ENCODE peak calls at places on chromosomes 11 and 22, in ten cellular contexts. V is stimulated activated CD8-positive, alpha-beta memory T cell treated with anti-CD3 and anti-CD28 coated beads, Interleukin-7, amount 100 ng/mL, for 24 hours; E is dorsolateral prefrontal cortex; B is colonic mucosa; K is NCI-H1092; A is ELR; N is heart right ventricle; H is RWPE1; F is NT2/D1; U is NCI-H446 treated with DMSO at 0.1 percent for 48 hours. Z is an unnamed sample.

GRCh38 chr11:126329644-126330200 is 25.8 kb upstream of the ST3GAL4 start:
- DNase-seq in H (no peak), V (no peak), A (no peak), N (no peak), E (no peak), K (no peak), F (no peak), B (no peak), U (no peak), Z (no peak)

GRCh38 chr11:107563702-107564101 is 1.8 kb downstream of the ALKBH8 start:
- DNase-seq in K (peak; percentile 10), H (peak; percentile 29), A (peak; percentile 79), N (peak; percentile 30), E (no peak), F (no peak), V (no peak), U (peak; percentile 55), B (peak; percentile 35), Z (no peak)

GRCh38 chr22:19067696-19068348 is 54.4 kb downstream of the DGCR2 start:
- DNase-seq in U (no peak), N (no peak), H (no peak), F (no peak), B (no peak), V (no peak), E (no peak), A (no peak), K (no peak), Z (no peak)

GRCh38 chr11:78646564-78647185 is 72.0 kb upstream of the NARS2 start:
- DNase-seq in B (peak; percentile 73), K (peak; percentile 67), F (peak; percentile 48), V (peak; percentile 8), A (peak; percentile 61), H (peak; percentile 82), E (no peak), N (peak; percentile 18), U (no peak), Z (peak; percentile 25)

GRCh38 chr22:35054064-35054463 is 11.9 kb upstream of the ISX start:
- DNase-seq in U (no peak), N (no peak), E (no peak), K (no peak), B (no peak), H (no peak), A (no peak), V (no peak), F (no peak), Z (no peak)

GRCh38 chr11:63680842-63681207 is 475 bp upstream of the RTN3 start:
- DNase-seq in A (peak; percentile 44), K (peak; percentile 42), E (peak; percentile 74), U (no peak), H (peak; percentile 34), N (no peak), V (no peak), B (peak; percentile 29), F (no peak), Z (no peak)

GRCh38 chr22:28155808-28156207 is 236.8 kb upstream of the PITPNB start:
- DNase-seq in V (no peak), E (no peak), N (no peak), K (no peak), A (no peak), H (no peak), B (no peak), U (no peak), F (no peak), Z (no peak)

GRCh38 chr11:68312117-68312779 is at the start of gene LRP5:
- DNase-seq in K (peak; percentile 24), B (no peak), E (no peak), V (no peak), U (no peak), H (peak; percentile 48), N (no peak), A (peak; percentile 46), F (no peak), Z (no peak)

GRCh38 chr22:38257650-38258246 is 15.1 kb downstream of the TMEM184B start:
- DNase-seq in U (no peak), H (no peak), N (no peak), F (no peak), K (peak; percentile 68), B (peak; percentile 76), E (no peak), A (peak; percentile 18), V (no peak), Z (no peak)

GRCh38 chr11:64619811-64620285 is 28.8 kb downstream of the SLC22A12 start:
- DNase-seq in B (peak; percentile 29), U (peak; percentile 39), H (no peak), K (peak; percentile 26), F (peak; percentile 57), V (no peak), A (peak; percentile 59), E (no peak), N (peak; percentile 36), Z (no peak)

GRCh38 chr11:13118194-13118593 is 109.1 kb downstream of the RASSF10 start:
- DNase-seq in N (no peak), E (no peak), V (no peak), H (peak; percentile 63), A (peak; percentile 99), U (no peak), F (no peak), B (no peak), K (no peak), Z (no peak)

GRCh38 chr22:35437038-35437437 is 37.1 kb downstream of the MCM5 start:
- DNase-seq in K (no peak), H (peak; percentile 65), U (no peak), E (no peak), V (no peak), A (peak; percentile 44), F (no peak), B (no peak), N (no peak), Z (no peak)

GRCh38 chr11:93727985-93728791 is 13.1 kb downstream of the TAF1D start:
- DNase-seq in B (no peak), H (no peak), U (no peak), A (peak; percentile 32), V (no peak), K (no peak), E (no peak), N (no peak), F (no peak), Z (no peak)

GRCh38 chr22:49999063-49999900 is 13.3 kb downstream of the IL17REL start:
- DNase-seq in V (no peak), N (no peak), H (no peak), B (no peak), F (no peak), U (no peak), K (no peak), A (no peak), E (peak; percentile 30), Z (peak; percentile 51)

GRCh38 chr11:65791719-65792213 is 4.9 kb downstream of the OVOL1 start:
- DNase-seq in E (no peak), A (no peak), K (no peak), V (peak; percentile 18), H (no peak), B (peak; percentile 89), U (no peak), N (no peak), F (no peak), Z (peak; percentile 70)

GRCh38 chr11:86620796-86621575 is 51.4 kb downstream of the ME3 start:
- DNase-seq in V (no peak), B (no peak), K (no peak), E (no peak), F (no peak), N (no peak), U (no peak), A (no peak), H (no peak), Z (no peak)

GRCh38 chr11:45918331-45918941 is 759 bp upstream of the PEX16 start:
- DNase-seq in H (peak; percentile 84), B (peak; percentile 93), E (peak; percentile 93), N (peak; percentile 82), A (peak; percentile 82), F (no peak), U (peak; percentile 31), K (peak; percentile 74), V (peak; percentile 41), Z (peak; percentile 62)

GRCh38 chr22:18968011-18968749 is 32.1 kb upstream of the PRODH start:
- DNase-seq in H (no peak), V (no peak), U (no peak), N (peak; percentile 34), A (peak; percentile 23), B (no peak), F (no peak), E (no peak), K (no peak), Z (no peak)

GRCh38 chr11:6468712-6469495 is 4.8 kb downstream of the TRIM3 start:
- DNase-seq in H (peak; percentile 48), E (peak; percentile 91), N (peak; percentile 95), K (no peak), A (peak; percentile 42), B (peak; percentile 91), V (no peak), F (peak; percentile 89), U (peak; percentile 40), Z (no peak)

GRCh38 chr11:69240332-69241074 is 53.5 kb upstream of the MYEOV start:
- DNase-seq in U (no peak), B (peak; percentile 63), N (no peak), A (peak; percentile 36), V (no peak), F (no peak), H (no peak), K (no peak), E (no peak), Z (no peak)

GRCh38 chr11:10529279-10529678 is 11.7 kb downstream of the RNF141 start:
- DNase-seq in H (no peak), V (no peak), K (no peak), B (no peak), A (peak; percentile 23), U (no peak), N (no peak), E (no peak), F (no peak), Z (no peak)

GRCh38 chr22:40258463-40259046 is 80.8 kb downstream of the TNRC6B start:
- DNase-seq in A (peak; percentile 49), U (no peak), F (no peak), E (no peak), H (peak; percentile 67), V (no peak), B (no peak), K (no peak), N (no peak), Z (no peak)

GRCh38 chr22:42745118-42745517 is 24.4 kb upstream of the A4GALT start:
- DNase-seq in E (no peak), K (no peak), N (no peak), U (no peak), A (peak; percentile 76), F (no peak), H (peak; percentile 33), B (no peak), V (no peak), Z (no peak)

GRCh38 chr11:31531293-31531692 is 21.7 kb downstream of the ELP4 start:
- DNase-seq in V (no peak), U (no peak), N (no peak), K (no peak), A (no peak), H (no peak), F (no peak), B (no peak), E (no peak), Z (no peak)

GRCh38 chr11:134993691-134994243 is 581.7 kb upstream of the B3GAT1 start:
- DNase-seq in V (no peak), U (no peak), A (no peak), F (no peak), N (no peak), K (no peak), E (no peak), B (no peak), H (no peak), Z (no peak)